ENCODE peak calls at places on chromosomes 1 and 21, in nine cellular contexts. One of them, this sample, is unnamed.

GRCh38 chr1:25556791-25557476 is 13.5 kb downstream of the LDLRAP1 start:
- DNase-seq in GM04503: no peak
- DNase-seq in upper lobe of right lung: no peak
- DNase-seq in HL-60: peak; percentile 91
- DNase-seq in progenitor cell of endocrine pancreas: no peak
- DNase-seq in stimulated activated CD4-positive, alpha-beta T cell treated with anti-CD3 and anti-CD28 coated beads, Interleukin-15, amount 100 ng/mL, for 1 hour: no peak
- DNase-seq in brain pericyte: no peak
- DNase-seq in GM23248: peak; percentile 67
- DNase-seq in activated naive CD8-positive, alpha-beta T cell treated with anti-CD3 and anti-CD28 coated beads, Interleukin-2, amount 50 U/mL, for 24 hours: no peak
- DNase-seq in this sample: no peak

GRCh38 chr21:45385549-45386050 is 19.4 kb upstream of the COL18A1 start:
- DNase-seq in stimulated activated CD4-positive, alpha-beta T cell treated with anti-CD3 and anti-CD28 coated beads, Interleukin-15, amount 100 ng/mL, for 1 hour: no peak
- DNase-seq in GM04503: no peak
- DNase-seq in HL-60: no peak
- DNase-seq in GM23248: no peak
- DNase-seq in progenitor cell of endocrine pancreas: no peak
- DNase-seq in brain pericyte: no peak
- DNase-seq in activated naive CD8-positive, alpha-beta T cell treated with anti-CD3 and anti-CD28 coated beads, Interleukin-2, amount 50 U/mL, for 24 hours: no peak
- DNase-seq in upper lobe of right lung: peak; percentile 63
- DNase-seq in this sample: no peak

GRCh38 chr1:183633676-183634343 is 1.8 kb downstream of the ARPC5 start:
- DNase-seq in HL-60: peak; percentile 71
- DNase-seq in brain pericyte: peak; percentile 55
- DNase-seq in activated naive CD8-positive, alpha-beta T cell treated with anti-CD3 and anti-CD28 coated beads, Interleukin-2, amount 50 U/mL, for 24 hours: no peak
- DNase-seq in GM04503: peak; percentile 75
- DNase-seq in GM23248: peak; percentile 84
- DNase-seq in progenitor cell of endocrine pancreas: no peak
- DNase-seq in upper lobe of right lung: no peak
- DNase-seq in stimulated activated CD4-positive, alpha-beta T cell treated with anti-CD3 and anti-CD28 coated beads, Interleukin-15, amount 100 ng/mL, for 1 hour: no peak
- DNase-seq in this sample: peak; percentile 88

GRCh38 chr1:172637522-172637921 is 21.4 kb upstream of the FASLG start:
- DNase-seq in brain pericyte: no peak
- DNase-seq in upper lobe of right lung: no peak
- DNase-seq in HL-60: no peak
- DNase-seq in GM23248: peak; percentile 93
- DNase-seq in progenitor cell of endocrine pancreas: no peak
- DNase-seq in GM04503: peak; percentile 27
- DNase-seq in activated naive CD8-positive, alpha-beta T cell treated with anti-CD3 and anti-CD28 coated beads, Interleukin-2, amount 50 U/mL, for 24 hours: peak; percentile 49
- DNase-seq in stimulated activated CD4-positive, alpha-beta T cell treated with anti-CD3 and anti-CD28 coated beads, Interleukin-15, amount 100 ng/mL, for 1 hour: no peak
- DNase-seq in this sample: peak; percentile 12

GRCh38 chr1:48532976-48533375 is 61.0 kb upstream of the SPATA6 start:
- DNase-seq in upper lobe of right lung: no peak
- DNase-seq in GM04503: no peak
- DNase-seq in GM23248: no peak
- DNase-seq in stimulated activated CD4-positive, alpha-beta T cell treated with anti-CD3 and anti-CD28 coated beads, Interleukin-15, amount 100 ng/mL, for 1 hour: no peak
- DNase-seq in progenitor cell of endocrine pancreas: no peak
- DNase-seq in brain pericyte: no peak
- DNase-seq in HL-60: no peak
- DNase-seq in activated naive CD8-positive, alpha-beta T cell treated with anti-CD3 and anti-CD28 coated beads, Interleukin-2, amount 50 U/mL, for 24 hours: no peak
- DNase-seq in this sample: no peak

GRCh38 chr1:201149400-201149799 is 4.9 kb downstream of the TMEM9 start:
- DNase-seq in brain pericyte: no peak
- DNase-seq in progenitor cell of endocrine pancreas: no peak
- DNase-seq in HL-60: peak; percentile 18
- DNase-seq in GM04503: no peak
- DNase-seq in GM23248: peak; percentile 57
- DNase-seq in activated naive CD8-positive, alpha-beta T cell treated with anti-CD3 and anti-CD28 coated beads, Interleukin-2, amount 50 U/mL, for 24 hours: no peak
- DNase-seq in stimulated activated CD4-positive, alpha-beta T cell treated with anti-CD3 and anti-CD28 coated beads, Interleukin-15, amount 100 ng/mL, for 1 hour: no peak
- DNase-seq in upper lobe of right lung: peak; percentile 7
- DNase-seq in this sample: peak; percentile 55

GRCh38 chr1:4974981-4975685 is 320.7 kb downstream of the AJAP1 start:
- DNase-seq in activated naive CD8-positive, alpha-beta T cell treated with anti-CD3 and anti-CD28 coated beads, Interleukin-2, amount 50 U/mL, for 24 hours: no peak
- DNase-seq in progenitor cell of endocrine pancreas: no peak
- DNase-seq in stimulated activated CD4-positive, alpha-beta T cell treated with anti-CD3 and anti-CD28 coated beads, Interleukin-15, amount 100 ng/mL, for 1 hour: no peak
- DNase-seq in upper lobe of right lung: no peak
- DNase-seq in GM04503: no peak
- DNase-seq in HL-60: no peak
- DNase-seq in brain pericyte: no peak
- DNase-seq in GM23248: no peak
- DNase-seq in this sample: no peak

GRCh38 chr1:29195875-29196274 is 14.2 kb upstream of the SRSF4 start:
- DNase-seq in progenitor cell of endocrine pancreas: no peak
- DNase-seq in brain pericyte: no peak
- DNase-seq in GM23248: no peak
- DNase-seq in GM04503: no peak
- DNase-seq in HL-60: peak; percentile 69
- DNase-seq in stimulated activated CD4-positive, alpha-beta T cell treated with anti-CD3 and anti-CD28 coated beads, Interleukin-15, amount 100 ng/mL, for 1 hour: no peak
- DNase-seq in activated naive CD8-positive, alpha-beta T cell treated with anti-CD3 and anti-CD28 coated beads, Interleukin-2, amount 50 U/mL, for 24 hours: no peak
- DNase-seq in upper lobe of right lung: no peak
- DNase-seq in this sample: no peak

GRCh38 chr1:53430779-53431178 is 28.4 kb upstream of the DMRTB1 start:
- DNase-seq in GM23248: no peak
- DNase-seq in upper lobe of right lung: no peak
- DNase-seq in activated naive CD8-positive, alpha-beta T cell treated with anti-CD3 and anti-CD28 coated beads, Interleukin-2, amount 50 U/mL, for 24 hours: no peak
- DNase-seq in GM04503: no peak
- DNase-seq in HL-60: no peak
- DNase-seq in stimulated activated CD4-positive, alpha-beta T cell treated with anti-CD3 and anti-CD28 coated beads, Interleukin-15, amount 100 ng/mL, for 1 hour: no peak
- DNase-seq in brain pericyte: no peak
- DNase-seq in progenitor cell of endocrine pancreas: no peak
- DNase-seq in this sample: no peak

GRCh38 chr1:113930499-113931161 is 1.5 kb downstream of the HIPK1 start:
- DNase-seq in HL-60: peak; percentile 85
- DNase-seq in upper lobe of right lung: no peak
- DNase-seq in activated naive CD8-positive, alpha-beta T cell treated with anti-CD3 and anti-CD28 coated beads, Interleukin-2, amount 50 U/mL, for 24 hours: peak; percentile 68
- DNase-seq in GM04503: peak; percentile 41
- DNase-seq in brain pericyte: no peak
- DNase-seq in GM23248: peak; percentile 88
- DNase-seq in stimulated activated CD4-positive, alpha-beta T cell treated with anti-CD3 and anti-CD28 coated beads, Interleukin-15, amount 100 ng/mL, for 1 hour: no peak
- DNase-seq in progenitor cell of endocrine pancreas: no peak
- DNase-seq in this sample: peak; percentile 90

This sample was measured in dermis blood vessel endothelial cell.